ENCODE peak calls at places on chromosomes 12 and 14, in six cellular contexts. One of them, this sample, is unnamed.

GRCh38 chr12:121773011-121773777 is 20.3 kb downstream of the RHOF start:
- DNase-seq in transverse colon: peak; percentile 84
- DNase-seq in IMR-90: peak; percentile 58
- DNase-seq in adrenal gland: peak; percentile 87
- DNase-seq in HCT116: peak; percentile 64
- DNase-seq in heart left ventricle: peak; percentile 75
- DNase-seq in this sample: peak; percentile 40

GRCh38 chr14:29788093-29788492 is 139.6 kb downstream of the PRKD1 start:
- DNase-seq in HCT116: no peak
- DNase-seq in adrenal gland: no peak
- DNase-seq in transverse colon: no peak
- DNase-seq in IMR-90: no peak
- DNase-seq in heart left ventricle: no peak
- DNase-seq in this sample: no peak

GRCh38 chr12:121391619-121392324 is 8.1 kb upstream of the RNF34 start:
- DNase-seq in adrenal gland: peak; percentile 60
- DNase-seq in HCT116: no peak
- DNase-seq in IMR-90: peak; percentile 61
- DNase-seq in heart left ventricle: no peak
- DNase-seq in transverse colon: peak; percentile 38
- DNase-seq in this sample: no peak

GRCh38 chr12:57005980-57006808 is at the start of gene ZBTB39:
- DNase-seq in heart left ventricle: peak; percentile 58
- DNase-seq in IMR-90: peak; percentile 35
- DNase-seq in transverse colon: peak; percentile 65
- DNase-seq in adrenal gland: no peak
- DNase-seq in HCT116: peak; percentile 16
- DNase-seq in this sample: peak; percentile 37

GRCh38 chr12:52525661-52526499 is 5.7 kb upstream of the KRT5 start:
- DNase-seq in heart left ventricle: no peak
- DNase-seq in transverse colon: no peak
- DNase-seq in adrenal gland: peak; percentile 27
- DNase-seq in HCT116: no peak
- DNase-seq in IMR-90: no peak
- DNase-seq in this sample: no peak

GRCh38 chr12:13178568-13179158 is 17.9 kb upstream of the EMP1 start:
- DNase-seq in IMR-90: no peak
- DNase-seq in transverse colon: no peak
- DNase-seq in HCT116: no peak
- DNase-seq in adrenal gland: peak; percentile 63
- DNase-seq in heart left ventricle: peak; percentile 51
- DNase-seq in this sample: no peak

GRCh38 chr14:102264355-102264754 is 40.6 kb downstream of the MOK start:
- DNase-seq in adrenal gland: peak; percentile 58
- DNase-seq in HCT116: no peak
- DNase-seq in IMR-90: no peak
- DNase-seq in heart left ventricle: peak; percentile 40
- DNase-seq in transverse colon: no peak
- DNase-seq in this sample: no peak

GRCh38 chr12:116697305-116698130 is 40.4 kb downstream of the SPRING1 start:
- DNase-seq in transverse colon: no peak
- DNase-seq in IMR-90: no peak
- DNase-seq in heart left ventricle: peak; percentile 47
- DNase-seq in HCT116: peak; percentile 40
- DNase-seq in adrenal gland: peak; percentile 71
- DNase-seq in this sample: no peak

GRCh38 chr12:42486407-42486806 is 103.1 kb downstream of the PRICKLE1 start:
- DNase-seq in IMR-90: no peak
- DNase-seq in heart left ventricle: no peak
- DNase-seq in transverse colon: no peak
- DNase-seq in HCT116: no peak
- DNase-seq in adrenal gland: no peak
- DNase-seq in this sample: peak; percentile 39

GRCh38 chr12:12903642-12904609 is 12.6 kb downstream of the GPRC5A start:
- DNase-seq in IMR-90: no peak
- DNase-seq in adrenal gland: no peak
- DNase-seq in heart left ventricle: no peak
- DNase-seq in transverse colon: peak; percentile 80
- DNase-seq in HCT116: peak; percentile 85
- DNase-seq in this sample: no peak

GRCh38 chr12:44465139-44465538 is 411.0 kb downstream of the NELL2 start:
- DNase-seq in heart left ventricle: no peak
- DNase-seq in transverse colon: no peak
- DNase-seq in adrenal gland: no peak
- DNase-seq in HCT116: peak; percentile 3
- DNase-seq in IMR-90: no peak
- DNase-seq in this sample: no peak

GRCh38 chr12:131118366-131118765 is 164.7 kb downstream of the ADGRD1 start:
- DNase-seq in transverse colon: no peak
- DNase-seq in IMR-90: no peak
- DNase-seq in heart left ventricle: peak; percentile 13
- DNase-seq in adrenal gland: no peak
- DNase-seq in HCT116: no peak
- DNase-seq in this sample: no peak

GRCh38 chr12:122615780-122616179 is 87.4 kb downstream of the HCAR2 start:
- DNase-seq in heart left ventricle: no peak
- DNase-seq in adrenal gland: no peak
- DNase-seq in transverse colon: no peak
- DNase-seq in IMR-90: no peak
- DNase-seq in HCT116: no peak
- DNase-seq in this sample: no peak

GRCh38 chr14:50399251-50400032 is 2.8 kb upstream of the CDKL1 start:
- DNase-seq in HCT116: peak; percentile 4
- DNase-seq in transverse colon: peak; percentile 80
- DNase-seq in heart left ventricle: no peak
- DNase-seq in IMR-90: peak; percentile 39
- DNase-seq in adrenal gland: no peak
- DNase-seq in this sample: peak; percentile 33

GRCh38 chr14:99982449-99983250 is 82.6 kb upstream of the EVL start:
- DNase-seq in heart left ventricle: no peak
- DNase-seq in HCT116: peak; percentile 34
- DNase-seq in IMR-90: peak; percentile 74
- DNase-seq in transverse colon: peak; percentile 53
- DNase-seq in adrenal gland: peak; percentile 77
- DNase-seq in this sample: peak; percentile 73

GRCh38 chr12:27703720-27704452 is 6.7 kb upstream of the MRPS35 start:
- DNase-seq in transverse colon: peak; percentile 85
- DNase-seq in heart left ventricle: peak; percentile 43
- DNase-seq in IMR-90: peak; percentile 89
- DNase-seq in HCT116: peak; percentile 87
- DNase-seq in adrenal gland: peak; percentile 88
- DNase-seq in this sample: peak; percentile 87

GRCh38 chr12:103503546-103504480 is 8.0 kb upstream of the C12orf42 start:
- DNase-seq in HCT116: peak; percentile 16
- DNase-seq in transverse colon: peak; percentile 37
- DNase-seq in IMR-90: no peak
- DNase-seq in adrenal gland: peak; percentile 63
- DNase-seq in heart left ventricle: no peak
- DNase-seq in this sample: no peak

GRCh38 chr12:13204428-13204827 is 7.9 kb downstream of the EMP1 start:
- DNase-seq in adrenal gland: no peak
- DNase-seq in heart left ventricle: no peak
- DNase-seq in HCT116: no peak
- DNase-seq in IMR-90: peak; percentile 93
- DNase-seq in transverse colon: no peak
- DNase-seq in this sample: peak; percentile 75

GRCh38 chr12:96329545-96329944 is 70.7 kb downstream of the CDK17 start:
- DNase-seq in IMR-90: no peak
- DNase-seq in heart left ventricle: no peak
- DNase-seq in HCT116: no peak
- DNase-seq in adrenal gland: no peak
- DNase-seq in transverse colon: no peak
- DNase-seq in this sample: no peak

GRCh38 chr12:78885466-78885865 is 20.9 kb downstream of the SYT1 start:
- DNase-seq in adrenal gland: no peak
- DNase-seq in heart left ventricle: no peak
- DNase-seq in transverse colon: no peak
- DNase-seq in HCT116: no peak
- DNase-seq in IMR-90: no peak
- DNase-seq in this sample: no peak

GRCh38 chr12:116236148-116236731 is 41.3 kb downstream of the MED13L start:
- DNase-seq in HCT116: no peak
- DNase-seq in heart left ventricle: peak; percentile 46
- DNase-seq in adrenal gland: peak; percentile 76
- DNase-seq in transverse colon: peak; percentile 37
- DNase-seq in IMR-90: peak; percentile 54
- DNase-seq in this sample: peak; percentile 87

GRCh38 chr14:56487090-56487667 is 92.4 kb upstream of the TMEM260 start:
- DNase-seq in IMR-90: peak; percentile 32
- DNase-seq in heart left ventricle: no peak
- DNase-seq in transverse colon: no peak
- DNase-seq in HCT116: peak; percentile 23
- DNase-seq in adrenal gland: no peak
- DNase-seq in this sample: peak; percentile 47

GRCh38 chr14:20986811-20987210 is 3.0 kb upstream of the METTL17 start:
- DNase-seq in heart left ventricle: peak; percentile 33
- DNase-seq in HCT116: peak; percentile 48
- DNase-seq in transverse colon: no peak
- DNase-seq in adrenal gland: peak; percentile 75
- DNase-seq in IMR-90: peak; percentile 96
- DNase-seq in this sample: peak; percentile 75

DNA sequence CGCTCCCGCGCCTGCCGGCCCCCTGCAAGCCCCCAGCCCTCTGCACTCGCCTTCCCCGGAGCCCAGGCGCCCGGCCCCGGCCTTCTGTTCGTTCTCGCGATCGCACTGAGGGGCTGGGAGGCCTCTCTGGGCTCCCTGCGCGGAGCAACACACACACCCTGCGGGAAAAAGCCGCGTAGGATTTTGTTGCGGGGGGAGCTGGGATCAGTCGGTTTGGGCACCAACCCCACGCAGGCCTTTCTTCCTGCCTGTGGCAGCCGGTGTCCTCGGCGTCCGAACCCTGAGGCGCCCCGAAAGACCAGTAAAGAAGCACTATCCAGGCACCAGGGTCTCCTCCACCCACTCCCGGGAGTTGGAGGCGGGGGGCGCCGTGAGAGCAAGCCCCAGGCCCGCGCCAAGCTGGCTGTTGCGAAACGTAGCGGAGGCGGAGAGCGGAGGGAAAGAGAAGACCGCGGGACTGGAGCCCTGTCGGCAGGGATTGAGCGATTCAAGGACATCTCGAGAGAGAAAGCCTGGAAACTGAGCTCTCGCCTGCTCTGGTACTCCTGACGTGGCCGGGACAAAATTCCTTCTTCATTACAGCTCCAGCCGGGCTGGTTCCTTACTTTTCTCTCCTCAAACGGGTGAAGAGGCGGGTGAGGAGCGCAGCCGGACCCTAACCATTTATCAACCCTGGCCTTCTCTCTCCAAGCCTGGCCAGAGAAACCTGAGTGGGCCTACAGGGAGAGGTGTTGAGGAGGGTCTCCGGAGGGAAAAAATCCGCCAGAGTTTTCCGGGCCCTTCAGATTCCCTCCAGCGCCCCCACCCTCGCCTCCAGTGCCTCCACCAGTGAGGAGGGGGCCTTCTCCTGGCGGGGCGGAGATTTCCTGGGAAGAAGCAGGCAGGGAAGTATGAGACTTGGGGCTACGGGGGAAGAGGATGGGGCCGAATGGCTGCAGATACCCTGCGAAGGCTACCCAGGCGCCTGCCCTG is 1.7 kb upstream of the HOXC5 start:
- DNase-seq in IMR-90: peak; percentile 19
- DNase-seq in adrenal gland: peak; percentile 85
- DNase-seq in transverse colon: no peak
- DNase-seq in HCT116: no peak
- DNase-seq in heart left ventricle: no peak
- DNase-seq in this sample: no peak
- TF ChIP-seq POLR2A in IMR-90: no peak
- TF ChIP-seq POLR2A in adrenal gland: peak; percentile 44
- TF ChIP-seq POLR2A in transverse colon: no peak
- TF ChIP-seq POLR2A in HCT116: no peak
- TF ChIP-seq POLR2A in heart left ventricle: no peak
- TF ChIP-seq POLR2A in this sample: no peak

DNA sequence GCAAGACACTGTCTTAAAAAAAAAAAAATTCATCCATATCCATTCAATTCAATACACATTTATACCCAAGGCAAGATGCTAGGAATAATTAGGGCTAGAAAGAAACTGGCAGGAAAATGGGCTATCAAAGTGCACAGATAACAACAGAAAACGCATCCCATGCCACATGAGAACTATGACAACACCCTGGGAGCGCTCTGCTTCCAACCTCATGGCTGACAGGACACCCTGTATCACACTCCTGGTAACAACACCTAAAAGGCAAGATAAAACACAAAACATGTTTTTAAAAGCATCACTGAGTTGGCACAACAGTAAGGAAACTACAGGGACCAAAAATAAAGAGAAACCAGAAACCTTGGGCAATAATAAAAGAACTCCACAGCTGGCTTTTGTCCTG is 54.9 kb downstream of the ZFYVE21 start:
- DNase-seq in HCT116: no peak
- DNase-seq in IMR-90: no peak
- DNase-seq in adrenal gland: no peak
- DNase-seq in transverse colon: no peak
- DNase-seq in heart left ventricle: no peak
- DNase-seq in this sample: no peak
- TF ChIP-seq POLR2A in HCT116: no peak
- TF ChIP-seq POLR2A in IMR-90: no peak
- TF ChIP-seq POLR2A in adrenal gland: no peak
- TF ChIP-seq POLR2A in transverse colon: no peak
- TF ChIP-seq POLR2A in heart left ventricle: no peak
- TF ChIP-seq POLR2A in this sample: no peak

DNA sequence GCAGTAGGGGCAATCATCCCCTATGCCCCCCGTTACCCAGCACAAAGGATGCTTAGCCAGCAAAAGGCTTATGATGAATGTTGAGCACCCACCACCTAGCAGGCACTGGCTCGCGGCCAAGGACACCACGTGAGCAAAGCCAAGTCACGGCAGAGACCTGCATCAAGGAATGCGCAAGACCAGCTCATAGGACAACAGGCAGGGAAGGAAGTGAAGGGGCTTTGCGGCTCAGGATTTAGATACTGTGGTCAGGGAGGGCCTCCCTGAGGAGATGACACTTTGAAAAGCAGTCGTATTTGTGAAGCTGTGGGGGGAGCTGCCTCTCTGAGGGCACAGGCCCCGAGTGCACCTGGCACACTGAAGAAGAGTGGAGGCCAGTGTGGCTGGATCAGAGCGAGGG is 32.8 kb downstream of the SH2B3 start:
- DNase-seq in transverse colon: peak; percentile 63
- DNase-seq in HCT116: no peak
- DNase-seq in IMR-90: peak; percentile 51
- DNase-seq in adrenal gland: peak; percentile 82
- DNase-seq in heart left ventricle: peak; percentile 53
- DNase-seq in this sample: peak; percentile 67
- TF ChIP-seq POLR2A in transverse colon: no peak
- TF ChIP-seq POLR2A in HCT116: no peak
- TF ChIP-seq POLR2A in IMR-90: no peak
- TF ChIP-seq POLR2A in adrenal gland: no peak
- TF ChIP-seq POLR2A in heart left ventricle: no peak
- TF ChIP-seq POLR2A in this sample: no peak

DNA sequence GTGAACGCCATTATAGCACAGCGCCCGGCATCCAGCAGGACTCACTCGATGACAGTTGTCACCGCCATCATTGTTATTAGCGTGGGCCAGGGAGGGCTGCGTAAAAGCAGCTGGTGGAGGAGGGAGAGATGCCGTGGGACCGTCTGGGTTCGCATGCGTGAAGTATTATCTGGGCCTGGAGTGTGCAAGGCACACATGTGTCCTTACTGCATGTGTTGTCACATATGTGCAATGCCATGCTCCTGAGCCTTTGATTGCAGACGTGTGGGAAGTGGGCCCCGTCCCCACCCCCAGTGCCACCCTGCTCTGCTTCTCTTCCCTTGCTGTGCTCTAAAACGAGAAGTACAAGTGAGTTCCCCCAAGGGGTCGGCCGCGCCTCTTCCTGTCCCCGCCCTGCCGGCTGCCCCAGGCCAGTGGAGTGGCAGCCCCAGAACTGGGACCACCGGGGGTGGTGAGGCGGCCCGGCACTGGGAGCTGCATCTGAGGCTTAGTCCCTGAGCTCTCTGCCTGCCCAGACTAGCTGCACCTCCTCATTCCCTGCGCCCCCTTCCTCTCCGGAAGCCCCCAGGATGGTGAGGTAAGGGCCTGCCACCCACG is at the start of gene PTPN6:
- DNase-seq in IMR-90: no peak
- DNase-seq in transverse colon: peak; percentile 74
- DNase-seq in heart left ventricle: peak; percentile 69
- DNase-seq in adrenal gland: peak; percentile 75
- DNase-seq in HCT116: no peak
- DNase-seq in this sample: no peak
- TF ChIP-seq POLR2A in IMR-90: no peak
- TF ChIP-seq POLR2A in transverse colon: peak; percentile 51
- TF ChIP-seq POLR2A in heart left ventricle: no peak
- TF ChIP-seq POLR2A in adrenal gland: peak; percentile 20
- TF ChIP-seq POLR2A in HCT116: no peak
- TF ChIP-seq POLR2A in this sample: no peak

This sample was measured in endothelial cell of umbilical vein.